ENCODE peak calls at places on chromosomes 5 and 9, in six cellular contexts. D is endodermal cell, G is cardiac muscle cell, C is heart left ventricle, I is K562, L is colonic mucosa. M is an unnamed sample.

GRCh38 chr5:84573017-84573712 is 188.5 kb upstream of the EDIL3 start:
- DNase-seq in D (no peak), L (no peak), C (no peak), G (no peak), I (no peak), M (no peak)

GRCh38 chr5:51225671-51226419 is 157.4 kb upstream of the ISL1 start:
- DNase-seq in C (no peak), I (no peak), G (peak), D (peak), L (no peak), M (peak)

GRCh38 chr5:75361310-75361709 is 24.3 kb downstream of the HMGCR start:
- DNase-seq in I (no peak), L (no peak), C (no peak), G (no peak), D (no peak), M (no peak)

GRCh38 chr5:126002222-126002897 is 420.8 kb upstream of the GRAMD2B start:
- DNase-seq in L (peak), D (no peak), I (no peak), G (peak), C (peak), M (peak)

GRCh38 chr5:43634621-43635020 is 31.6 kb downstream of the NNT start:
- DNase-seq in L (no peak), G (no peak), D (no peak), C (no peak), I (no peak), M (no peak)

GRCh38 chr5:6737043-6737941 is 24.1 kb downstream of the TENT4A start:
- DNase-seq in L (no peak), C (no peak), D (no peak), I (no peak), G (no peak), M (no peak)

GRCh38 chr5:170305016-170305645 is 7.6 kb upstream of the LCP2 start:
- DNase-seq in C (no peak), D (no peak), L (no peak), G (no peak), I (no peak), M (no peak)

GRCh38 chr9:78806492-78807160 is 509.7 kb downstream of the PSAT1 start:
- DNase-seq in I (no peak), G (no peak), D (no peak), L (no peak), C (no peak), M (no peak)

GRCh38 chr9:81844131-81844567 is 84.1 kb upstream of the SPATA31D4 start:
- DNase-seq in L (no peak), D (no peak), C (no peak), I (no peak), G (no peak), M (no peak)

GRCh38 chr5:84274585-84275468 is 109.9 kb downstream of the EDIL3 start:
- DNase-seq in G (peak), D (peak), C (no peak), I (no peak), L (peak), M (peak)

GRCh38 chr9:111704503-111704902 is 43.1 kb downstream of the GNG10 start:
- DNase-seq in L (no peak), G (no peak), C (no peak), D (no peak), I (no peak), M (no peak)

GRCh38 chr9:133677126-133678010 is 41.2 kb downstream of the DBH start:
- DNase-seq in G (no peak), C (no peak), L (no peak), I (no peak), D (no peak), M (no peak)

GRCh38 chr5:90853759-90854515 is 295.3 kb downstream of the ADGRV1 start:
- DNase-seq in G (no peak), C (no peak), L (no peak), I (no peak), D (no peak), M (no peak)

GRCh38 chr5:73826761-73827450 is 200.9 kb downstream of the ARHGEF28 start:
- DNase-seq in C (no peak), D (no peak), G (no peak), I (no peak), L (no peak), M (no peak)

GRCh38 chr5:61184708-61185107 is 22.4 kb upstream of the SMIM15 start:
- DNase-seq in G (no peak), D (no peak), C (no peak), L (no peak), I (no peak), M (no peak)

GRCh38 chr5:171736976-171737848 is 48.4 kb upstream of the SMIM23 start:
- DNase-seq in C (no peak), L (no peak), G (peak), I (no peak), D (no peak), M (no peak)

GRCh38 chr5:89106479-89106878 is 223.5 kb upstream of the MEF2C start:
- DNase-seq in D (no peak), G (no peak), L (no peak), I (no peak), C (no peak), M (no peak)

GRCh38 chr9:127612993-127613954 is 1.2 kb downstream of the STXBP1 start:
- DNase-seq in D (peak), L (peak), C (peak), G (peak), I (peak), M (peak)

GRCh38 chr5:68369436-68370125 is 154.0 kb downstream of the PIK3R1 start:
- DNase-seq in G (no peak), D (no peak), I (no peak), L (no peak), C (no peak), M (peak)

GRCh38 chr9:96441798-96442445 is 8.0 kb upstream of the HABP4 start:
- DNase-seq in C (no peak), D (no peak), I (peak), L (peak), G (peak), M (peak)

GRCh38 chr5:78797945-78798731 is 149.6 kb upstream of the LHFPL2 start:
- DNase-seq in I (no peak), D (no peak), L (no peak), C (no peak), G (no peak), M (no peak)

GRCh38 chr9:33510264-33511183 is 13.5 kb upstream of the ANKRD18B start:
- DNase-seq in D (peak), C (peak), G (peak), L (peak), I (peak), M (peak)

GRCh38 chr5:60382761-60383160 is 317.2 kb downstream of the DEPDC1B start:
- DNase-seq in L (no peak), D (no peak), G (peak), C (no peak), I (no peak), M (no peak)

GRCh38 chr5:147522435-147522834 is 12.6 kb upstream of the DPYSL3 start:
- DNase-seq in G (no peak), C (no peak), I (no peak), D (peak), L (no peak), M (no peak)

GRCh38 chr5:56749842-56750241 is 65.5 kb upstream of the MAP3K1 start:
- DNase-seq in L (no peak), G (no peak), I (no peak), D (no peak), C (no peak), M (no peak)

GRCh38 chr5:158033076-158033475 is 174.1 kb upstream of the CLINT1 start:
- DNase-seq in C (no peak), I (no peak), L (no peak), D (peak), G (no peak), M (no peak)

GRCh38 chr9:137760426-137760825 is 117.2 kb upstream of the CACNA1B start:
- DNase-seq in L (no peak), I (no peak), D (no peak), G (no peak), C (no peak), M (no peak)

GRCh38 chr9:95349109-95350038 is 31.9 kb upstream of the FANCC start:
- DNase-seq in G (peak), I (no peak), L (no peak), C (no peak), D (peak), M (no peak)

DNA sequence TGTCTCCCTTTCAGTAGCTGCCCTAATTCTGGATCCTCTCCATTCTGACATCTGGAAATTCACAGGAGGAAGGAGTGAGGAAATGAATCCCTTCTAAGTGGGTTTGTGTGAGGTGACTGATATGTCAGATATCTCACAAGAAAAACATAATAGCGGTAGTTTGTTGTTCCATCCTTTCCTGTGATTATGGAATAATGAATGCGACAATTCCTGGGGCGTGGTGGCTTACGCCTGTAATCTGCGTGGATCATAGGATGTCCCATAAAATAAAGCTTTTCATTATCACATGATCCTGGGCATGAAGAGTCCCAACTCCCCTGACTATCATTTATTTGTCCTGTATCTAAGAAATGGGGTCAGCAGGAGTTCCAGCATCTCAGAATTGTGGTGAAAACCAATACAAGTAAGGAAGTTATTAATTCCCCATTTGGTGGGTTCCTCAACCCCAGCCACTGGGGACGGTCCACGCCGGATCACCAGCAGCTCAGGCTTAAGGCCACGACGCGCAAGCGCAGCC is 375 bp upstream of the C5orf24 start:
- DNase-seq in G (no peak), C (no peak), L (no peak), D (no peak), I (no peak), M (no peak)
- H3K4me3 ChIP-seq in G (peak), C (peak), L (peak), D (peak), I (peak), M (peak)

GRCh38 chr9:135108801-135109500 is 21.5 kb downstream of the OLFM1 start:
- DNase-seq in L (no peak), G (no peak), D (no peak), C (no peak), I (no peak), M (no peak)
- H3K4me3 ChIP-seq in L (no peak), G (no peak), D (no peak), C (no peak), I (no peak), M (no peak)

GRCh38 chr9:131727795-131728545 is 11.9 kb downstream of the RAPGEF1 start:
- DNase-seq in I (no peak), L (no peak), D (no peak), G (no peak), C (no peak), M (no peak)
- H3K4me3 ChIP-seq in I (no peak), L (no peak), D (no peak), G (no peak), C (no peak), M (no peak)

DNA sequence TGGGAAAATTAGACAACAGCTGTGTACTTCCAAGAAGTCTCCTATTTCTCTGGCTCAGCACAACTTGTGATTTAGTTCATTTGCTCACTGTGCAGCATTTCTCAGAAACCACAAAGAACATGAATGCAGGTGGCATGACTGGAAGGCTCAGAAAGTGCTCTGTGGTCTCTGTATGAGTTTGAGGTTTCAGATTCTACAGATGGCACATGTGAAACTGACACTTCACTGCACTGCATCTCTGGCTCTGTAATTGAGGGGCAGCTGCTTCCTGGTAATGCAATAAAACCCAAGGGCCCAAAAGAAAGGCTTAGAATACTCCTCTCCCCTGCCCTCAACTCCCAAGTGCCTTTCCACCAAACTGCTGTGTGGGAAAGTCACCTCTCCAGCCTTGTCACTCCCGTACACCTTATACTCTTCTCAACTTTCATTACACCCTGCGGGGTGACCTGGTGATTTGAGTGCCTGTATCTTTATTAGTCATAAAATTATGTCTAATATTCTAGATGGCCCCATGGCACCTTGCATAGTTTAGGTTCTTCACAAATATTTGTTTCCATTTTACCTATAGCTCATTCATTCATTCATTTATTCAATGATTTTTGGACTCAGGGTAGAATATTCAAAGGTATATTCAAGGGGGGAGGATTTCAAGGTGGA is 82.4 kb downstream of the ESM1 start:
- DNase-seq in I (no peak), L (no peak), G (no peak), D (no peak), C (no peak), M (peak)
- H3K4me3 ChIP-seq in I (no peak), L (no peak), G (no peak), D (no peak), C (no peak), M (no peak)